ENCODE peak calls at places on chromosome 20, in six cellular contexts. I is A549, V is heart left ventricle, Q is uterus, Y is endothelial cell of umbilical vein, L is stomach. P is an unnamed sample. For H3K9me3, the result is how much of the 10 kb centered on the place peaks cover.

GRCh38 chr20:48824830-48825550 is 2.8 kb downstream of the PREX1 start:
- DNase-seq in V (no peak), Q (no peak), I (no peak), L (no peak), Y (peak), P (no peak)

GRCh38 chr20:33648396-33649004 is 13.6 kb upstream of the C20orf144 start:
- DNase-seq in Q (no peak), L (no peak), Y (no peak), I (no peak), V (no peak), P (no peak)

GRCh38 chr20:13095013-13095412 is 86.2 kb downstream of the SPTLC3 start:
- DNase-seq in I (no peak), Q (no peak), L (no peak), V (no peak), Y (no peak), P (no peak)

GRCh38 chr20:45157977-45158376 is 16.7 kb upstream of the PI3 start:
- DNase-seq in L (no peak), Y (peak), I (no peak), Q (no peak), V (no peak), P (no peak)

GRCh38 chr20:49446808-49447207 is 35.7 kb downstream of the KCNB1 start:
- DNase-seq in V (peak), Q (peak), Y (no peak), L (peak), I (no peak), P (no peak)

GRCh38 chr20:54865273-54865672 is 389.9 kb downstream of the DOK5 start:
- DNase-seq in V (no peak), Y (no peak), I (no peak), Q (no peak), L (no peak), P (no peak)

GRCh38 chr20:20210327-20210726 is 157.6 kb upstream of the INSM1 start:
- DNase-seq in I (no peak), L (no peak), V (peak), Q (no peak), Y (no peak), P (no peak)

GRCh38 chr20:1997483-1998192 is 3.8 kb upstream of the PDYN start:
- DNase-seq in Q (no peak), I (no peak), V (no peak), L (no peak), Y (no peak), P (peak)

GRCh38 chr20:42678895-42679294 is 510.8 kb downstream of the PTPRT start:
- DNase-seq in V (no peak), Q (no peak), Y (no peak), L (no peak), I (no peak), P (no peak)

GRCh38 chr20:1177680-1178079 is 7.1 kb downstream of the TMEM74B start:
- DNase-seq in I (no peak), L (no peak), Q (no peak), V (no peak), Y (no peak), P (no peak)

GRCh38 chr20:5056801-5057599 is 55.7 kb upstream of the SLC23A2 start:
- DNase-seq in Y (peak), V (peak), Q (no peak), L (peak), I (peak), P (no peak)

GRCh38 chr20:47764154-47764734 is 21.0 kb downstream of the SULF2 start:
- DNase-seq in L (no peak), I (peak), Y (no peak), Q (no peak), V (no peak), P (no peak)

GRCh38 chr20:50133041-50133440 is 20.1 kb upstream of the UBE2V1 start:
- DNase-seq in I (no peak), L (no peak), Y (no peak), Q (no peak), V (no peak), P (no peak)

GRCh38 chr20:20699144-20699543 is 13.3 kb downstream of the RALGAPA2 start:
- DNase-seq in Y (peak), Q (no peak), L (no peak), V (no peak), I (no peak), P (no peak)

GRCh38 chr20:57211949-57212889 is 54.2 kb downstream of the BMP7 start:
- DNase-seq in I (peak), L (peak), V (peak), Y (no peak), Q (peak), P (no peak)

GRCh38 chr20:3679749-3680700 is 1.8 kb downstream of the ADAM33 start:
- DNase-seq in L (peak), Q (peak), Y (no peak), V (peak), I (no peak), P (no peak)

GRCh38 chr20:14148042-14148441 is 152.7 kb downstream of the MACROD2 start:
- DNase-seq in V (no peak), Q (no peak), I (no peak), L (no peak), Y (no peak), P (no peak)

GRCh38 chr20:4585104-4585753 is 136.5 kb upstream of the PRND start:
- DNase-seq in I (no peak), L (no peak), V (no peak), Q (no peak), Y (no peak), P (no peak)

GRCh38 chr20:57438552-57438951 is 47.4 kb downstream of the RBM38 start:
- DNase-seq in L (no peak), Q (no peak), Y (no peak), I (no peak), V (no peak), P (no peak)

GRCh38 chr20:63947638-63948456 is 8.4 kb downstream of the UCKL1 start:
- DNase-seq in I (no peak), L (no peak), Y (no peak), V (peak), Q (peak), P (no peak)

GRCh38 chr20:23387118-23387443 is 25.1 kb downstream of the GZF1 start:
- DNase-seq in I (no peak), Y (no peak), V (no peak), Q (no peak), L (no peak), P (no peak)

GRCh38 chr20:59604770-59605665 is 678 bp downstream of the PHACTR3 start:
- DNase-seq in I (no peak), Q (no peak), L (no peak), Y (no peak), V (no peak), P (no peak)

GRCh38 chr20:44020406-44021148 is 105.9 kb downstream of the TOX2 start:
- DNase-seq in L (no peak), I (no peak), Q (no peak), Y (no peak), V (no peak), P (no peak)

GRCh38 chr20:6094038-6094437 is 28.8 kb downstream of the FERMT1 start:
- DNase-seq in I (no peak), V (no peak), Q (no peak), L (no peak), Y (no peak), P (no peak)

GRCh38 chr20:3156811-3157619 is 2.6 kb downstream of the FASTKD5 start:
- DNase-seq in V (no peak), L (no peak), Q (no peak), Y (no peak), I (no peak), P (no peak)

GRCh38 chr20:44993343-44993742 is 27.0 kb downstream of the STK4 start:
- DNase-seq in V (no peak), Q (no peak), L (no peak), I (no peak), Y (peak), P (no peak)

GRCh38 chr20:13286600-13286999 is 65.5 kb downstream of the ISM1 start:
- DNase-seq in L (no peak), V (no peak), Y (no peak), Q (no peak), I (no peak), P (no peak)

GRCh38 chr20:12970372-12970821 is 38.4 kb upstream of the SPTLC3 start:
- DNase-seq in L (no peak), I (peak), V (no peak), Y (peak), Q (no peak), P (no peak)

GRCh38 chr20:36543187-36544133 is 2.1 kb downstream of the MYL9 start:
- DNase-seq in Q (peak), V (peak), I (no peak), Y (no peak), L (no peak), P (no peak)

DNA sequence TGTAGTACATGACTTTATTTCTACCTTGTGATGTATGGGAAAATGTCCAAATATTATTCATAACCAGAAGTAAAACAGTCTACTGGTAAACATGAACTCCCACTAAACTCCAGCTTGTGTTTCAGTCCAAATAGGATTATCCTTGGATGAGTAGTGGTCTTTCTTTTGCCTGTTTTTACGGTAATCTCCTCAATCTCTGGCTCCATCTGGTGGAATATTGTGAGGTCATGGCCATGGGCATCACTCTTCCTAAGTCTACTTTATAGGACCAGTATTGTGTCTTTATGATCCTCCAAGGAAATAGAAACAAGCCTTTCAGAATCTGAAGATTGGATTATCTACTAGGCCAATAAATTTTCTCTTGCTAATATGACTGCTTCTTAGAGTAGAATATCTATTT is 505.0 kb downstream of the BMP2 start:
- DNase-seq in I (no peak), L (no peak), Q (no peak), V (no peak), Y (peak), P (no peak)
- TF ChIP-seq CTCF in I (no peak), L (no peak), Q (no peak), V (peak), Y (no peak), P (no peak)

GRCh38 chr20:31587545-31588389 is 17.3 kb upstream of the ID1 start:
- DNase-seq in V (peak), I (no peak), Q (no peak), L (peak), Y (peak), P (no peak)
- TF ChIP-seq POLR2A in V (no peak), I (peak), Q (peak), L (no peak), Y (no peak), P (no peak)

GRCh38 chr20:39630215-39630614 is 668.1 kb downstream of the DHX35 start:
- DNase-seq in I (no peak), Q (no peak), V (no peak), Y (no peak), L (no peak), P (no peak)

GRCh38 chr20:39632757-39633156 is 670.6 kb downstream of the DHX35 start:
- DNase-seq in Y (no peak), V (no peak), L (no peak), I (no peak), Q (no peak), P (no peak)

GRCh38 chr20:39631557-39631956 is 669.4 kb downstream of the DHX35 start:
- DNase-seq in Q (no peak), L (no peak), V (no peak), I (no peak), Y (no peak), P (no peak)

GRCh38 chr20:39632176-39632575 is 670.0 kb downstream of the DHX35 start:
- DNase-seq in L (no peak), Y (no peak), V (no peak), I (no peak), Q (no peak), P (no peak)

DNA sequence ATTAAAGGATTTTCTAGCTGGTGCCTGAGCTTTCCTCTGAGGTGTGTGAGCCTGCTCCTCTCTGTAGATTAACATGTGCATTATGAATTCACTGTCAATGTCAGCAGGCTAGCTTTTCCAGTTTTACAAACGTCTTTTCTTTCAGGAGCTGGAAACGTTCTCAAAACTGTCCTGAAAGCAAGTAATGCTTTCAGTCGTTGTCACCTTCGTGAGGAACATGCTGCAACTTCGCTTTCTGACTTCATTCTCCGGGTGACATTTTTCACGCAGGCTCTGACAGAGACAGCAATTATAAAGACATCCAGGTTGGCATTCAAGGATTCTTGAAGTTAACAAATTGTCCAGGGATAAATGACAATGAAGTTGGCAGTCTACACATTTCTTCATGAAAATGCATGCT is 671.5 kb downstream of the DHX35 start:
- DNase-seq in Y (no peak), V (no peak), I (no peak), Q (no peak), L (no peak), P (no peak)
- H3K9me3 ChIP-seq in Y (under half), V (under half), I (under half), Q (under half), L (under half), P (under half)

DNA sequence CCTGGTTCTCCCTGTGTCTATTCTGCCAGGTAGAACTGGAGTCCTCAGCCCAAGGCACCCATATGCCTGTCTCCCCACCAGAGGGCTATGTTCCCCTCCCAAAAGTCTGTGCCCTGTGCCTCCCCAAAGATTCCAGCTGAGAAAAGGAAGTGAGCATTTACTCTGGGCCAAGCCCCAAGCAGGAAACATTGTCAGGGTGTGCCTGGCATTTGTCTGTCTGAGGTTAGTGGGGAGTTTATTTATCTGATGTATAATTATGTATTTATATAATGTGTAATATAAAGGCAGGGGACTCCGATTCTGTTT is 5.6 kb downstream of the GDF5 start:
- DNase-seq in Q (no peak), I (no peak), Y (no peak), V (no peak), L (no peak), P (no peak)
- TF ChIP-seq CTCF in Q (no peak), I (no peak), Y (no peak), V (no peak), L (no peak), P (no peak)

GRCh38 chr20:62322428-62323073 is 19.8 kb downstream of the ADRM1 start:
- DNase-seq in Y (no peak), V (no peak), I (no peak), Q (no peak), L (no peak), P (no peak)

GRCh38 chr20:62323146-62323979 is 20.6 kb downstream of the ADRM1 start:
- DNase-seq in V (no peak), Q (no peak), I (no peak), Y (no peak), L (no peak), P (no peak)

GRCh38 chr20:62321521-62321948 is 18.7 kb downstream of the ADRM1 start:
- DNase-seq in Q (no peak), L (no peak), V (no peak), I (peak), Y (no peak), P (no peak)

GRCh38 chr20:62320581-62321354 is 18.0 kb downstream of the ADRM1 start:
- DNase-seq in L (no peak), I (peak), Y (no peak), Q (no peak), V (no peak), P (no peak)

GRCh38 chr20:62321978-62322377 is 19.2 kb downstream of the ADRM1 start:
- DNase-seq in Q (no peak), L (no peak), Y (no peak), I (no peak), V (no peak), P (no peak)
- TF ChIP-seq POLR2A in Q (no peak), L (no peak), Y (no peak), I (no peak), V (no peak), P (no peak)